ENCODE peak calls at places on chromosomes 2 and 18, in seven cellular contexts. F is tibial artery, N is occipital lobe, O is KBM-7, Y is NCI-H1092 treated with DMSO at 0.1 percent for 48 hours, H is IMR-90, A is bronchial epithelial cell. S is an unnamed sample.

GRCh38 chr18:7894592-7894991 is 327.5 kb downstream of the PTPRM start:
- DNase-seq in F (no peak), N (no peak), O (no peak), Y (no peak), H (no peak), A (no peak), S (no peak)

GRCh38 chr2:144183744-144184143 is 336.2 kb downstream of the ZEB2 start:
- DNase-seq in F (no peak), N (no peak), O (no peak), Y (no peak), H (peak), A (no peak), S (no peak)

GRCh38 chr2:32977228-32977758 is 30.5 kb downstream of the LTBP1 start:
- DNase-seq in F (no peak), N (no peak), O (no peak), Y (no peak), H (no peak), A (peak), S (no peak)

GRCh38 chr18:41875094-41875780 is 79.8 kb upstream of the PIK3C3 start:
- DNase-seq in F (no peak), N (no peak), O (no peak), Y (no peak), H (peak), A (peak), S (no peak)

GRCh38 chr2:175293776-175294175 is 112.3 kb upstream of the ATP5MC3 start:
- DNase-seq in F (no peak), N (no peak), O (no peak), Y (no peak), H (no peak), A (peak), S (no peak)

GRCh38 chr2:232888099-232888836 is 18.2 kb downstream of the SNORC start:
- DNase-seq in F (peak), N (no peak), O (no peak), Y (no peak), H (no peak), A (no peak), S (no peak)

GRCh38 chr2:156430978-156431358 is 5.2 kb upstream of the GPD2 start:
- DNase-seq in F (no peak), N (no peak), O (peak), Y (no peak), H (peak), A (peak), S (no peak)

GRCh38 chr2:215712850-215713230 is 277.0 kb upstream of the FN1 start:
- DNase-seq in F (no peak), N (no peak), O (no peak), Y (no peak), H (peak), A (no peak), S (no peak)

GRCh38 chr18:77360315-77361186 is 110.9 kb downstream of the GALR1 start:
- DNase-seq in F (no peak), N (no peak), O (peak), Y (no peak), H (no peak), A (no peak), S (no peak)

GRCh38 chr2:54275541-54275940 is 19.5 kb upstream of the TSPYL6 start:
- DNase-seq in F (no peak), N (no peak), O (no peak), Y (no peak), H (no peak), A (no peak), S (no peak)

GRCh38 chr2:217983276-217984233 is 19.2 kb downstream of the TNS1 start:
- DNase-seq in F (no peak), N (no peak), O (no peak), Y (no peak), H (no peak), A (no peak), S (no peak)

S was measured in posterior cingulate gyrus.